ENCODE peak calls at places on chromosomes 5 and 9, in five cellular contexts. One of them, this sample, is unnamed. For H3K36me3, the result is how much of the 10 kb centered on the place peaks cover.

GRCh38 chr9:137953683-137954438 is 76.3 kb downstream of the CACNA1B start:
- DNase-seq in HCT116: no peak
- DNase-seq in mesenchymal stem cell: no peak
- DNase-seq in PC-3: no peak
- DNase-seq in GM06990: no peak
- DNase-seq in this sample: no peak

GRCh38 chr5:156427315-156427714 is 100.4 kb downstream of the SGCD start:
- DNase-seq in HCT116: no peak
- DNase-seq in mesenchymal stem cell: no peak
- DNase-seq in PC-3: no peak
- DNase-seq in GM06990: no peak
- DNase-seq in this sample: no peak

GRCh38 chr9:99820330-99821186 is 1.1 kb upstream of the NR4A3 start:
- DNase-seq in HCT116: no peak
- DNase-seq in mesenchymal stem cell: peak
- DNase-seq in PC-3: peak
- DNase-seq in GM06990: no peak
- DNase-seq in this sample: peak

GRCh38 chr9:35490910-35491465 is 1.1 kb downstream of the RUSC2 start:
- DNase-seq in HCT116: no peak
- DNase-seq in mesenchymal stem cell: peak
- DNase-seq in PC-3: no peak
- DNase-seq in GM06990: no peak
- DNase-seq in this sample: peak

GRCh38 chr5:78511116-78511906 is 137.3 kb downstream of the LHFPL2 start:
- DNase-seq in HCT116: no peak
- DNase-seq in mesenchymal stem cell: no peak
- DNase-seq in PC-3: no peak
- DNase-seq in GM06990: no peak
- DNase-seq in this sample: no peak

GRCh38 chr5:10691826-10692785 is 68.9 kb downstream of the DAP start:
- DNase-seq in HCT116: no peak
- DNase-seq in mesenchymal stem cell: peak
- DNase-seq in PC-3: peak
- DNase-seq in GM06990: no peak
- DNase-seq in this sample: peak

GRCh38 chr9:96058218-96058617 is 182.7 kb downstream of the ERCC6L2 start:
- DNase-seq in HCT116: no peak
- DNase-seq in mesenchymal stem cell: no peak
- DNase-seq in PC-3: no peak
- DNase-seq in GM06990: no peak
- DNase-seq in this sample: no peak

GRCh38 chr5:45038366-45038987 is 229.7 kb downstream of the MRPS30 start:
- DNase-seq in HCT116: peak
- DNase-seq in mesenchymal stem cell: peak
- DNase-seq in PC-3: peak
- DNase-seq in GM06990: no peak
- DNase-seq in this sample: peak

GRCh38 chr9:114409103-114409780 is 21.5 kb upstream of the AKNA start:
- DNase-seq in HCT116: no peak
- DNase-seq in mesenchymal stem cell: peak
- DNase-seq in PC-3: peak
- DNase-seq in GM06990: no peak
- DNase-seq in this sample: no peak

DNA sequence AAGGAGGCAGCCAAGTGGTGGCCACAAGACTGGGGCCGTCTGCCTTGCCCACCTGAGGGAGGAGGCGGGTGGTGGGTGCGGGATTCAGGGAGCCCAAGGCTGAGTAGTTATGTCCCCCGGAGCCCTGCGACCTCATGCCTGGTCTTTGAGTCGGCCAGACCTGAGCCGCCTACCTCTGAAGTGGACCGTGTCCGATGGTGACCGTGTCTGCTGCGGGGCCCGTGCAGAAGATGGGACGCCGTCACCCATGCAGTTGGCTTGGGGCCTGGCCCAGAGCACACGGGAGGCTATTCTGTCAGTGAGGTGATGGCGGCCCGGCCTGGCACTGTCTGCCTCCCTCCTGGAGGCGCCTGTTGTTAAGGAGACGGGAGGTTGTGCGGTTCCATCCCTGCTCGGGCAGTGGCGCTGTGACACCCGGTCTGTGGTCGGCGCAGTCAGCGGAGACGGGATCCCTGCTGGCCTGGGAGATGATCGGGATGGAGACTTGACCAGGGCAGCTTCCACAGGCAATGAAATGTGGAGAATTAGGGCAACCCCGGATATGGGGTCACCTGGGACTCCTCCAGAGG is 62.5 kb upstream of the FCN2 start:
- DNase-seq in HCT116: no peak
- DNase-seq in mesenchymal stem cell: no peak
- DNase-seq in PC-3: no peak
- DNase-seq in GM06990: no peak
- DNase-seq in this sample: no peak
- H3K36me3 ChIP-seq in HCT116: under half
- H3K36me3 ChIP-seq in mesenchymal stem cell: half or more
- H3K36me3 ChIP-seq in PC-3: under half
- H3K36me3 ChIP-seq in GM06990: under half
- H3K36me3 ChIP-seq in this sample: half or more

GRCh38 chr5:177333420-177334154 is 17.9 kb downstream of the LMAN2 start:
- DNase-seq in HCT116: no peak
- DNase-seq in mesenchymal stem cell: no peak
- DNase-seq in PC-3: no peak
- DNase-seq in GM06990: no peak
- DNase-seq in this sample: no peak

GRCh38 chr5:177335701-177336065 is 15.8 kb downstream of the LMAN2 start:
- DNase-seq in HCT116: no peak
- DNase-seq in mesenchymal stem cell: no peak
- DNase-seq in PC-3: no peak
- DNase-seq in GM06990: no peak
- DNase-seq in this sample: no peak

GRCh38 chr5:177336112-177336511 is 15.4 kb downstream of the LMAN2 start:
- DNase-seq in HCT116: peak
- DNase-seq in mesenchymal stem cell: peak
- DNase-seq in PC-3: peak
- DNase-seq in GM06990: no peak
- DNase-seq in this sample: peak

GRCh38 chr5:177334155-177334551 is 17.3 kb downstream of the LMAN2 start:
- DNase-seq in HCT116: no peak
- DNase-seq in mesenchymal stem cell: no peak
- DNase-seq in PC-3: no peak
- DNase-seq in GM06990: no peak
- DNase-seq in this sample: no peak

DNA sequence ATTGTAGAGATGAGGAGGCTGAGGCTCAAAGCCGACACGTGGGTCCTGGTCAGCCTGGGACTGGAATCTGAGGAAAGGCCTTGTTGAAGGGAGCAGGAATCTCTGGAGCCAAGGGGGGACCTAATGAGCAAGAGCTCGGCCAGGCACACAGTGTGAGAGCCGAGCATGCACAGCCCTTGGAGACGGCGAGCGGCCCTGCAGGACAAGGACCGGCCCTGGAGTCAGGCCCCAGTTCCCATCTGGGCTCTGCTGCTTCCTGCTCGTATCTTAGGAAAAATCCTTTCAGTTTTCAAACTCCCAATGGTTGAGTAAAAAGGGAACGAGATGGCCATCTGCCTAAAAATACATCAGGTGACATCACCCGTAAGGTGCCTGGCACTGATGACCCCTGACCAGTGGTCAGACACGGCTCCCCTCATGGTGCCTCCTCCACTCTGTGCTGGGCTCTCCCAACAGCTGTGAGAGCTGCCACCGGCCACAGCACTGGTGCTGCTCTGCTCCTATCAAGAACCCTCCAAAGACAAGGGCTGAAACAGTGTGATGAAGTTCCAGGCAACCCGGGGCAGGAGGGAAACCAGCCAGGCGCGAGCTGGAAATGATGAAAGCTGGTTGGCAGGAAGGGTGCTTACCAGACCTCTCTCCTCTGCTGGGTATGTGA is 16.3 kb downstream of the LMAN2 start:
- DNase-seq in HCT116: no peak
- DNase-seq in mesenchymal stem cell: no peak
- DNase-seq in PC-3: no peak
- DNase-seq in GM06990: no peak
- DNase-seq in this sample: no peak
- H3K36me3 ChIP-seq in HCT116: under half
- H3K36me3 ChIP-seq in mesenchymal stem cell: half or more
- H3K36me3 ChIP-seq in PC-3: under half
- H3K36me3 ChIP-seq in GM06990: half or more
- H3K36me3 ChIP-seq in this sample: half or more

GRCh38 chr5:177520271-177520670 is 3.5 kb upstream of the DDX41 start:
- DNase-seq in HCT116: no peak
- DNase-seq in mesenchymal stem cell: no peak
- DNase-seq in PC-3: no peak
- DNase-seq in GM06990: no peak
- DNase-seq in this sample: no peak
- H3K36me3 ChIP-seq in HCT116: under half
- H3K36me3 ChIP-seq in mesenchymal stem cell: half or more
- H3K36me3 ChIP-seq in PC-3: under half
- H3K36me3 ChIP-seq in GM06990: under half
- H3K36me3 ChIP-seq in this sample: half or more

DNA sequence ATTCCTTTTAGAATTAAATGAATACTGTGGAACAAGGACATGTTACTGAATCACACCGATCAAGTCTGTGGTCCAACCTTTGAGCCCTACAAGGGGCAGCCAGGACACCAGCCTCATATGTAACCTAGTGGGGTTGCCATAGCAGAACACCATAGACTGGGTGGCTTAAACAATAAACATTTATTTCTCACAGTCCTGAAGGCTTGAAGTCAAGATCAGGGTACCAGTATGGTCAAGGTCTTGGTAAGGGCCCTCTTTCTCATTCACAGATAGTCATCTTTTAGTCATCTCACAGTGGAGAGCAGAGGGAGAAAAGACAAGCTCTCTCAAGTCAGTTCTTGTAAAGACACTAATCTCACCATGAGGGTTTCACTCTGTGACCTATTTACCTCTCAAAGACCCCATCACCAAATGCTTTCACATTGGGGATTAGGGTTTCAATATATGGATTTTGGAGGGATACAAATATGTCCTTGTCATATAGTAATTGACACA is 422.5 kb downstream of the GADD45G start:
- DNase-seq in HCT116: no peak
- DNase-seq in mesenchymal stem cell: no peak
- DNase-seq in PC-3: no peak
- DNase-seq in GM06990: no peak
- DNase-seq in this sample: no peak
- H3K36me3 ChIP-seq in HCT116: under half
- H3K36me3 ChIP-seq in mesenchymal stem cell: under half
- H3K36me3 ChIP-seq in PC-3: under half
- H3K36me3 ChIP-seq in GM06990: under half
- H3K36me3 ChIP-seq in this sample: under half